ENCODE peak calls at places on chromosomes 5 and 9, in five cellular contexts. J is mucosa of gallbladder; L is A673; W is activated CD4-positive, alpha-beta memory T cell treated with anti-CD3 and anti-CD28 coated beads, Interleukin-2, amount 10 ng/mL, durations not matched to agents 7 days and 5 days; Q is RPMI7951. A is an unnamed sample.
A peak's percentile ranks its signal among the peaks of the same experiment; 100 is the strongest.

GRCh38 chr5:138188632-138189031 is 9.7 kb downstream of the KIF20A start:
- DNase-seq in J (no peak), L (no peak), W (no peak), Q (no peak), A (no peak)

GRCh38 chr5:57450991-57451876 is 31.4 kb downstream of the ACTBL2 start:
- DNase-seq in J (no peak), L (peak; percentile 93), W (no peak), Q (no peak), A (no peak)

GRCh38 chr5:65172486-65173129 is 309.1 kb downstream of the ADAMTS6 start:
- DNase-seq in J (no peak), L (no peak), W (peak; percentile 28), Q (peak; percentile 61), A (peak; percentile 6)

GRCh38 chr5:172911976-172912375 is 47.2 kb upstream of the RPL26L1 start:
- DNase-seq in J (no peak), L (no peak), W (no peak), Q (no peak), A (no peak)

GRCh38 chr5:80825780-80826460 is 134.2 kb upstream of the RASGRF2 start:
- DNase-seq in J (no peak), L (peak; percentile 55), W (no peak), Q (no peak), A (no peak)

GRCh38 chr5:66661149-66661548 is 65.0 kb downstream of the MAST4 start:
- DNase-seq in J (peak; percentile 63), L (no peak), W (no peak), Q (peak; percentile 32), A (peak; percentile 22)

GRCh38 chr5:135535820-135536801 is at the start of gene NEUROG1:
- DNase-seq in J (no peak), L (peak; percentile 30), W (no peak), Q (no peak), A (no peak)

GRCh38 chr9:94086468-94086867 is 2.2 kb downstream of the PTPDC1 start:
- DNase-seq in J (no peak), L (peak; percentile 20), W (no peak), Q (peak; percentile 42), A (peak; percentile 59)

GRCh38 chr5:173733831-173734491 is 117.5 kb upstream of the BOD1 start:
- DNase-seq in J (no peak), L (no peak), W (no peak), Q (no peak), A (no peak)

GRCh38 chr5:168011096-168011495 is 280.3 kb upstream of the WWC1 start:
- DNase-seq in J (no peak), L (no peak), W (no peak), Q (no peak), A (no peak)

GRCh38 chr5:149429839-149430721 is 51.0 kb upstream of the IL17B start:
- DNase-seq in J (no peak), L (no peak), W (no peak), Q (peak; percentile 75), A (no peak)

GRCh38 chr9:134335095-134335489 is 8.8 kb downstream of the RXRA start:
- DNase-seq in J (no peak), L (no peak), W (no peak), Q (peak; percentile 45), A (peak; percentile 60)

GRCh38 chr5:108345541-108346171 is 36.2 kb downstream of the FBXL17 start:
- DNase-seq in J (no peak), L (peak; percentile 69), W (no peak), Q (peak; percentile 47), A (peak; percentile 41)

GRCh38 chr5:134177197-134178171 is 734 bp upstream of the SKP1 start:
- DNase-seq in J (peak; percentile 64), L (peak; percentile 86), W (no peak), Q (peak; percentile 71), A (peak; percentile 10)

GRCh38 chr5:7250004-7250403 is 145.9 kb upstream of the ADCY2 start:
- DNase-seq in J (no peak), L (no peak), W (no peak), Q (no peak), A (no peak)

GRCh38 chr9:99169982-99170761 is 51.6 kb downstream of the ALG2 start:
- DNase-seq in J (no peak), L (no peak), W (no peak), Q (peak; percentile 33), A (no peak)

GRCh38 chr5:172348084-172348483 is 64.5 kb upstream of the UBTD2 start:
- DNase-seq in J (no peak), L (no peak), W (no peak), Q (no peak), A (no peak)

GRCh38 chr9:128113526-128114325 is 13.8 kb downstream of the PTGES2 start:
- DNase-seq in J (no peak), L (no peak), W (no peak), Q (no peak), A (no peak)

GRCh38 chr5:174723979-174724483 is 351 bp upstream of the MSX2 start:
- DNase-seq in J (no peak), L (no peak), W (no peak), Q (peak; percentile 35), A (no peak)

GRCh38 chr5:11724947-11725346 is 179.3 kb downstream of the CTNND2 start:
- DNase-seq in J (peak; percentile 59), L (no peak), W (no peak), Q (no peak), A (no peak)

A was measured in HT1080.